ENCODE peak calls at places on chromosomes 4 and X, in four cellular contexts. One of them, this sample, is unnamed. For H3K4me1, the result is how much of the 10 kb centered on the place peaks cover.

GRCh38 chrX:38987135-38987780 is 186.0 kb downstream of the MID1IP1 start:
- DNase-seq in K562: no peak
- DNase-seq in esophagus muscularis mucosa: no peak
- DNase-seq in tibial nerve: no peak
- DNase-seq in this sample: peak

GRCh38 chr4:114384629-114385028 is 214.0 kb upstream of the UGT8 start:
- DNase-seq in esophagus muscularis mucosa: no peak
- DNase-seq in tibial nerve: no peak
- DNase-seq in K562: no peak
- DNase-seq in this sample: peak

GRCh38 chr4:169252339-169253086 is 18.2 kb downstream of the SH3RF1 start:
- DNase-seq in esophagus muscularis mucosa: no peak
- DNase-seq in K562: no peak
- DNase-seq in tibial nerve: no peak
- DNase-seq in this sample: no peak

GRCh38 chrX:72713130-72713529 is 976 bp downstream of the PHKA1 start:
- DNase-seq in esophagus muscularis mucosa: no peak
- DNase-seq in K562: no peak
- DNase-seq in tibial nerve: no peak
- DNase-seq in this sample: no peak

GRCh38 chrX:105460366-105460765 is 239.9 kb upstream of the TEX13A start:
- DNase-seq in K562: no peak
- DNase-seq in esophagus muscularis mucosa: no peak
- DNase-seq in tibial nerve: no peak
- DNase-seq in this sample: no peak

GRCh38 chrX:41923925-41924693 is 755 bp upstream of the CASK start:
- DNase-seq in K562: no peak
- DNase-seq in tibial nerve: peak
- DNase-seq in esophagus muscularis mucosa: no peak
- DNase-seq in this sample: peak

GRCh38 chr4:73707269-73707875 is 33.0 kb upstream of the CXCL8 start:
- DNase-seq in tibial nerve: no peak
- DNase-seq in K562: no peak
- DNase-seq in esophagus muscularis mucosa: no peak
- DNase-seq in this sample: no peak

GRCh38 chr4:155353923-155354540 is 22.7 kb downstream of the MAP9 start:
- DNase-seq in tibial nerve: peak
- DNase-seq in esophagus muscularis mucosa: no peak
- DNase-seq in K562: peak
- DNase-seq in this sample: peak

GRCh38 chr4:2255501-2256155 is 6.3 kb downstream of the MXD4 start:
- DNase-seq in esophagus muscularis mucosa: peak
- DNase-seq in tibial nerve: peak
- DNase-seq in K562: no peak
- DNase-seq in this sample: peak

GRCh38 chr4:121070696-121071639 is 1.4 kb downstream of the NDNF start:
- DNase-seq in esophagus muscularis mucosa: no peak
- DNase-seq in tibial nerve: no peak
- DNase-seq in K562: no peak
- DNase-seq in this sample: peak

GRCh38 chrX:153783378-153784013 is 2.7 kb downstream of the SRPK3 start:
- DNase-seq in esophagus muscularis mucosa: no peak
- DNase-seq in tibial nerve: no peak
- DNase-seq in K562: no peak
- DNase-seq in this sample: peak

GRCh38 chr4:123976285-123976684 is 579.7 kb downstream of the SPRY1 start:
- DNase-seq in tibial nerve: no peak
- DNase-seq in K562: no peak
- DNase-seq in esophagus muscularis mucosa: no peak
- DNase-seq in this sample: no peak

GRCh38 chr4:147597561-147597960 is 19.6 kb upstream of the TMEM184C start:
- DNase-seq in K562: no peak
- DNase-seq in esophagus muscularis mucosa: no peak
- DNase-seq in tibial nerve: no peak
- DNase-seq in this sample: no peak

GRCh38 chr4:1927675-1928074 is 56.5 kb downstream of the NSD2 start:
- DNase-seq in tibial nerve: no peak
- DNase-seq in K562: no peak
- DNase-seq in esophagus muscularis mucosa: no peak
- DNase-seq in this sample: no peak

GRCh38 chr4:167885872-167886271 is 206.5 kb upstream of the ANXA10 start:
- DNase-seq in tibial nerve: no peak
- DNase-seq in esophagus muscularis mucosa: no peak
- DNase-seq in K562: no peak
- DNase-seq in this sample: no peak

GRCh38 chrX:43002526-43003203 is 224.7 kb upstream of the PPP1R2C start:
- DNase-seq in esophagus muscularis mucosa: no peak
- DNase-seq in tibial nerve: no peak
- DNase-seq in K562: no peak
- DNase-seq in this sample: no peak

GRCh38 chr4:122921971-122922876 is at the start of gene NUDT6:
- DNase-seq in K562: peak
- DNase-seq in tibial nerve: peak
- DNase-seq in esophagus muscularis mucosa: peak
- DNase-seq in this sample: peak

GRCh38 chr4:74362347-74362746 is 2.6 kb upstream of the EREG start:
- DNase-seq in esophagus muscularis mucosa: no peak
- DNase-seq in K562: no peak
- DNase-seq in tibial nerve: no peak
- DNase-seq in this sample: no peak

GRCh38 chr4:179352221-179352620 is 1910.0 kb upstream of the AGA start:
- DNase-seq in esophagus muscularis mucosa: no peak
- DNase-seq in K562: no peak
- DNase-seq in tibial nerve: no peak
- DNase-seq in this sample: no peak

GRCh38 chr4:47499705-47500104 is 14.6 kb downstream of the ATP10D start:
- DNase-seq in tibial nerve: no peak
- DNase-seq in K562: no peak
- DNase-seq in esophagus muscularis mucosa: no peak
- DNase-seq in this sample: no peak

GRCh38 chrX:12309733-12310054 is 171.4 kb downstream of the FRMPD4 start:
- DNase-seq in K562: no peak
- DNase-seq in esophagus muscularis mucosa: no peak
- DNase-seq in tibial nerve: no peak
- DNase-seq in this sample: no peak

GRCh38 chrX:12309040-12309732 is 170.9 kb downstream of the FRMPD4 start:
- DNase-seq in K562: no peak
- DNase-seq in esophagus muscularis mucosa: no peak
- DNase-seq in tibial nerve: no peak
- DNase-seq in this sample: no peak

GRCh38 chrX:12304261-12304660 is 166.0 kb downstream of the FRMPD4 start:
- DNase-seq in tibial nerve: no peak
- DNase-seq in esophagus muscularis mucosa: no peak
- DNase-seq in K562: no peak
- DNase-seq in this sample: no peak

GRCh38 chrX:12307961-12308360 is 169.7 kb downstream of the FRMPD4 start:
- DNase-seq in tibial nerve: no peak
- DNase-seq in K562: no peak
- DNase-seq in esophagus muscularis mucosa: no peak
- DNase-seq in this sample: no peak

GRCh38 chrX:12308420-12308819 is 170.1 kb downstream of the FRMPD4 start:
- DNase-seq in tibial nerve: no peak
- DNase-seq in esophagus muscularis mucosa: no peak
- DNase-seq in K562: no peak
- DNase-seq in this sample: no peak
- TF ChIP-seq EP300 in tibial nerve: no peak
- TF ChIP-seq EP300 in esophagus muscularis mucosa: no peak
- TF ChIP-seq EP300 in K562: no peak
- TF ChIP-seq EP300 in this sample: no peak

DNA sequence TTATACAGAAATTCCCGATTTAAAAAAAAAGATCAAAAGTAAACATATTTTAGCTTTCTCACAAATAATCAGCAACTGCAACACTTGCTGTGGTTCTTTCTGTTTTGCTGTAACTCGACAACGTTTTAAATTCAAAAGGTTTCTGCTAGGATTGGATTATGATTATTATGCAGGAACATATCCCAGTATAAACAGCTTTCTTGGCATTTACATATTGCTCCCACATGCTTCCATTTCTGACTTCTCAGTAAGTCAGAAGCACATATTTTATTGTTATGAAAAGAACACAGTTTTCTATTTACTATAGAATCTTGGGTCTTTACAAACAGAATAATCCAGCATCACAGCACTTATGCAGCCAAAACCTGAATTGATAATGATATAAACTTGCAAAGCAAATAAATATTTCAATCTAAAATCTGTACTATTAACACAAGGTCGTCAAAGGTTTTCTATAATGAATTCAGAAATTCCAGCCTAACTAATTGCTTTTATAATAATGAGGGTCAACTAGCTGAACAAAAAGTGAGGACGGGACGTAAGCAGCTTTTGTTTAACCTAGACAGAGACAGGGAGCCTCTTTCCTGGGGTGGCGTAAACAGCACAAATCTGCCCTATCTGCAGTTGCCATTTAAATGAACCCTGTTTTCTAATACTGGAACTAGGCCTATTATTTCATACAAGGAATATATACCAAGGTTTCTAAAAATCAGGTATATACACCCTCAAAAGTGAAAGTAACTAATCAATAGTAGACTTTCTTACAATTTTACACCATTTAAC is 9.8 kb upstream of the PCDH18 start:
- DNase-seq in K562: no peak
- DNase-seq in tibial nerve: no peak
- DNase-seq in esophagus muscularis mucosa: no peak
- DNase-seq in this sample: no peak
- H3K4me1 ChIP-seq in K562: under half
- H3K4me1 ChIP-seq in tibial nerve: under half
- H3K4me1 ChIP-seq in esophagus muscularis mucosa: under half
- H3K4me1 ChIP-seq in this sample: under half

GRCh38 chr4:38424171-38424871 is 239.7 kb upstream of the KLF3 start:
- DNase-seq in esophagus muscularis mucosa: no peak
- DNase-seq in K562: no peak
- DNase-seq in tibial nerve: no peak
- DNase-seq in this sample: peak

GRCh38 chr4:38430841-38431240 is 233.2 kb upstream of the KLF3 start:
- DNase-seq in esophagus muscularis mucosa: no peak
- DNase-seq in tibial nerve: no peak
- DNase-seq in K562: no peak
- DNase-seq in this sample: no peak

GRCh38 chr4:38422850-38423249 is 241.1 kb upstream of the KLF3 start:
- DNase-seq in tibial nerve: no peak
- DNase-seq in K562: no peak
- DNase-seq in esophagus muscularis mucosa: no peak
- DNase-seq in this sample: no peak

DNA sequence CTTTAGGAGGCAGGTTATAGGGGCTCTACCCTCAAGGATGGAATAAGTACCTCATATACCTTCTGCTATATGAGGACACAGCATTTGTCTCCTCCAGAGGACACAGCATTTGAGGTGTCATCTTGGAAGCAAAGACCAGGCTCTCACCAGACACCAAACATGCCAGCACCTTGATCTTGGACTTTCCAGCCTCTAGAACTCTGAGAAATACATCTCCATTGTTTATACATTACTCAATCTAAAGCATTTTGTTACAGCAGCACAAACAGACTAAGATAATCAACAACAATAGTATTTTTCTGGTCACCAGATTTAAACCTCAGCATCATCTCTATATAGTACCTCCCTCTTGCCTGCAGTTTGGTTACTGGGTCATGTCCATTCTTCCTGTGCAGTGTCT is 237.5 kb upstream of the KLF3 start:
- DNase-seq in esophagus muscularis mucosa: no peak
- DNase-seq in K562: no peak
- DNase-seq in tibial nerve: no peak
- DNase-seq in this sample: no peak
- TF ChIP-seq EP300 in esophagus muscularis mucosa: no peak
- TF ChIP-seq EP300 in K562: no peak
- TF ChIP-seq EP300 in tibial nerve: no peak
- TF ChIP-seq EP300 in this sample: no peak

DNA sequence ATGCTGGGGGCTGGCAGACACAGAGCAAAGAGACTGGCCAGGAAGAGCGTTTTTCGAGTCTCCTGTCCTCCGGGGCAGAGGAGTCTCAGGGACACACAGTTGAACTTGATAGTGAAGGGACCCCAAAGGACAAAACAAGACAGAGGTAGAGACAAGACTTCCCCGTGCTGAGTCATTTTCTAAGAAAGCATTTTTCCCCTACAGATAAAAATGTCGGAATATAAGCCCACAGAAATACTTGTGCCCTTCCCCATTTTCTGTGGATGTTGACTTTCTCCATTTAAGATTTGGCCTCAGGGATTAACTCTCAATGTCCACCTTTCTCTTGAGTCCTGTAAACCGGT is 523 bp upstream of the BTK start:
- DNase-seq in K562: no peak
- DNase-seq in esophagus muscularis mucosa: no peak
- DNase-seq in tibial nerve: no peak
- DNase-seq in this sample: no peak
- H3K4me1 ChIP-seq in K562: under half
- H3K4me1 ChIP-seq in esophagus muscularis mucosa: under half
- H3K4me1 ChIP-seq in tibial nerve: under half
- H3K4me1 ChIP-seq in this sample: under half

GRCh38 chr4:183838987-183839712 is 66.0 kb upstream of the STOX2 start:
- DNase-seq in esophagus muscularis mucosa: no peak
- DNase-seq in tibial nerve: no peak
- DNase-seq in K562: no peak
- DNase-seq in this sample: peak

GRCh38 chr4:183841001-183841400 is 64.1 kb upstream of the STOX2 start:
- DNase-seq in tibial nerve: no peak
- DNase-seq in K562: no peak
- DNase-seq in esophagus muscularis mucosa: no peak
- DNase-seq in this sample: no peak

GRCh38 chr4:183842134-183842838 is 62.8 kb upstream of the STOX2 start:
- DNase-seq in tibial nerve: no peak
- DNase-seq in esophagus muscularis mucosa: no peak
- DNase-seq in K562: no peak
- DNase-seq in this sample: no peak

GRCh38 chr4:183837222-183837621 is 67.9 kb upstream of the STOX2 start:
- DNase-seq in K562: no peak
- DNase-seq in esophagus muscularis mucosa: no peak
- DNase-seq in tibial nerve: no peak
- DNase-seq in this sample: no peak

DNA sequence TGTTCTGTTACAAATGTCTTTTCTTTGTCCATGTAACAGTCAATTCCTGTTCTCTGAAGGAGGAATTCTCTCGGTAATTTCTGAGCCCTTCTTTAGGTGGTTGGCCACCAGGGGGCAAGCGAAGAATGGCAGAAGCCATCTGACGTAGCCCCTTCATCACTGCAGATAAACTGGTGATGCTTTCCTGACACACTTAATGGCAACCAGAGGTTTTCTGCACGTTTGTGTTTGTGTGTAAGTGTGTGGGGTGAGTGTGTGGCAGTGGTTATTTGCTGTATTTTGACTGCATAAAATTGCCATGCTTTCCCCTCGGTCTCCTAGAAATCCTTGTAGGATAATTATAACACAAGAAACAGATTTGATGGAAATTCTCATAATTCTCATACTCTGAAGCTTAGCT is 64.8 kb upstream of the STOX2 start:
- DNase-seq in K562: peak
- DNase-seq in tibial nerve: peak
- DNase-seq in esophagus muscularis mucosa: no peak
- DNase-seq in this sample: peak
- TF ChIP-seq EP300 in K562: no peak
- TF ChIP-seq EP300 in tibial nerve: no peak
- TF ChIP-seq EP300 in esophagus muscularis mucosa: no peak
- TF ChIP-seq EP300 in this sample: peak